ENCODE peak calls at places on chromosomes 7 and 10, in ten cellular contexts. K is NB4, H is transverse colon, L is adrenal gland, U is erythroblast, P is HepG2, R is right lobe of liver, Q is uterus, M is IMR-90, C is esophagus muscularis mucosa. A is an unnamed sample.

GRCh38 chr7:16741676-16742075 is 11.9 kb upstream of the TSPAN13 start:
- DNase-seq in K (no peak), H (no peak), L (no peak), U (peak), P (no peak), R (no peak), Q (no peak), M (no peak), C (no peak), A (no peak)

GRCh38 chr7:64618785-64619456 is 47.0 kb upstream of the ZNF107 start:
- DNase-seq in K (peak), H (no peak), L (no peak), U (peak), P (peak), R (no peak), Q (no peak), M (peak), C (no peak), A (no peak)

GRCh38 chr10:97117372-97117771 is 68.4 kb downstream of the SLIT1 start:
- DNase-seq in K (peak), H (no peak), L (no peak), U (peak), P (no peak), R (no peak), Q (no peak), M (no peak), C (no peak), A (no peak)

GRCh38 chr7:75663302-75663907 is 75.3 kb downstream of the HIP1 start:
- DNase-seq in K (no peak), H (no peak), L (no peak), U (peak), P (no peak), R (peak), Q (no peak), M (no peak), C (no peak), A (no peak)

GRCh38 chr7:102303669-102304422 is 17.2 kb downstream of the SH2B2 start:
- DNase-seq in K (peak), H (no peak), L (no peak), U (no peak), P (no peak), R (no peak), Q (no peak), M (no peak), C (no peak), A (no peak)

GRCh38 chr7:73423519-73424485 is 9.8 kb upstream of the FZD9 start:
- DNase-seq in K (no peak), H (no peak), L (no peak), U (no peak), P (peak), R (no peak), Q (no peak), M (peak), C (no peak), A (no peak)

GRCh38 chr10:76942556-76943416 is 694.8 kb downstream of the KCNMA1 start:
- DNase-seq in K (no peak), H (no peak), L (no peak), U (no peak), P (no peak), R (no peak), Q (no peak), M (peak), C (no peak), A (no peak)

GRCh38 chr7:132255084-132255483 is 321.2 kb downstream of the PLXNA4 start:
- DNase-seq in K (no peak), H (no peak), L (no peak), U (no peak), P (no peak), R (no peak), Q (no peak), M (no peak), C (no peak), A (no peak)

GRCh38 chr7:68619476-68619875 is 978.8 kb upstream of the AUTS2 start:
- DNase-seq in K (no peak), H (no peak), L (no peak), U (no peak), P (no peak), R (no peak), Q (no peak), M (no peak), C (peak), A (no peak)

GRCh38 chr10:112223725-112224124 is 40.2 kb upstream of the GPAM start:
- DNase-seq in K (no peak), H (no peak), L (no peak), U (no peak), P (peak), R (peak), Q (no peak), M (no peak), C (no peak), A (no peak)

GRCh38 chr10:34593955-34594354 is 221.1 kb downstream of the PARD3 start:
- DNase-seq in K (no peak), H (no peak), L (no peak), U (no peak), P (no peak), R (no peak), Q (no peak), M (no peak), C (no peak), A (no peak)

GRCh38 chr10:106551501-106551900 is 613.0 kb downstream of the SORCS1 start:
- DNase-seq in K (no peak), H (no peak), L (no peak), U (no peak), P (no peak), R (no peak), Q (no peak), M (no peak), C (no peak), A (no peak)

GRCh38 chr10:123614888-123615287 is 51.3 kb upstream of the GPR26 start:
- DNase-seq in K (peak), H (peak), L (peak), U (peak), P (peak), R (peak), Q (peak), M (peak), C (peak), A (peak)

GRCh38 chr7:111091623-111092370 is 870 bp downstream of the LRRN3 start:
- DNase-seq in K (no peak), H (no peak), L (no peak), U (no peak), P (no peak), R (no peak), Q (no peak), M (no peak), C (no peak), A (no peak)

GRCh38 chr7:42931447-42931833 is 534 bp downstream of the PSMA2 start:
- DNase-seq in K (peak), H (no peak), L (no peak), U (peak), P (no peak), R (no peak), Q (no peak), M (peak), C (no peak), A (no peak)

GRCh38 chr7:101998904-101999236 is 181.4 kb downstream of the CUX1 start:
- DNase-seq in K (no peak), H (no peak), L (no peak), U (no peak), P (no peak), R (no peak), Q (no peak), M (no peak), C (no peak), A (no peak)

GRCh38 chr7:76062254-76062653 is 14.3 kb downstream of the MDH2 start:
- DNase-seq in K (no peak), H (no peak), L (no peak), U (no peak), P (no peak), R (no peak), Q (no peak), M (no peak), C (no peak), A (no peak)

GRCh38 chr7:28349637-28350036 is 62.7 kb upstream of the CREB5 start:
- DNase-seq in K (no peak), H (no peak), L (no peak), U (no peak), P (peak), R (no peak), Q (no peak), M (peak), C (no peak), A (no peak)

GRCh38 chr10:96089670-96090462 is 40.2 kb upstream of the ZNF518A start:
- DNase-seq in K (peak), H (peak), L (peak), U (peak), P (peak), R (peak), Q (peak), M (peak), C (peak), A (peak)

GRCh38 chr10:33032354-33033254 is 74.6 kb upstream of the ITGB1 start:
- DNase-seq in K (no peak), H (no peak), L (no peak), U (no peak), P (peak), R (no peak), Q (no peak), M (peak), C (peak), A (no peak)

GRCh38 chr10:7388602-7389001 is 22.2 kb downstream of the SFMBT2 start:
- DNase-seq in K (no peak), H (no peak), L (no peak), U (no peak), P (no peak), R (no peak), Q (no peak), M (no peak), C (no peak), A (no peak)

GRCh38 chr7:136528329-136528728 is 340.1 kb upstream of the CHRM2 start:
- DNase-seq in K (peak), H (no peak), L (no peak), U (no peak), P (no peak), R (no peak), Q (no peak), M (peak), C (no peak), A (no peak)

GRCh38 chr7:102891693-102892261 is 21.0 kb upstream of the LRRC17 start:
- DNase-seq in K (peak), H (peak), L (peak), U (no peak), P (no peak), R (no peak), Q (peak), M (peak), C (no peak), A (peak)

GRCh38 chr7:131170440-131171105 is 157.1 kb upstream of the MKLN1 start:
- DNase-seq in K (no peak), H (no peak), L (no peak), U (no peak), P (no peak), R (no peak), Q (no peak), M (peak), C (no peak), A (no peak)

GRCh38 chr7:94028768-94029167 is 24.6 kb upstream of the BET1 start:
- DNase-seq in K (peak), H (no peak), L (no peak), U (no peak), P (no peak), R (no peak), Q (no peak), M (peak), C (no peak), A (no peak)

GRCh38 chr7:104017001-104017400 is 27.5 kb upstream of the RELN start:
- DNase-seq in K (peak), H (no peak), L (no peak), U (no peak), P (no peak), R (no peak), Q (no peak), M (no peak), C (no peak), A (no peak)

GRCh38 chr7:157482517-157483120 is 145.8 kb downstream of the DNAJB6 start:
- DNase-seq in K (no peak), H (no peak), L (no peak), U (peak), P (no peak), R (no peak), Q (no peak), M (no peak), C (no peak), A (no peak)

GRCh38 chr7:39952378-39952777 is 2.3 kb downstream of the CDK13 start:
- DNase-seq in K (peak), H (no peak), L (no peak), U (peak), P (no peak), R (no peak), Q (no peak), M (peak), C (no peak), A (no peak)

GRCh38 chr7:44057849-44058758 is 7.3 kb downstream of the PGAM2 start:
- DNase-seq in K (no peak), H (peak), L (peak), U (no peak), P (no peak), R (no peak), Q (peak), M (no peak), C (no peak), A (peak)

GRCh38 chr7:84953294-84953693 is 233.6 kb downstream of the SEMA3D start:
- DNase-seq in K (no peak), H (no peak), L (no peak), U (no peak), P (no peak), R (no peak), Q (no peak), M (no peak), C (no peak), A (no peak)

GRCh38 chr10:59375990-59376389 is 13.6 kb upstream of the FAM13C start:
- DNase-seq in K (no peak), H (no peak), L (no peak), U (no peak), P (no peak), R (no peak), Q (no peak), M (no peak), C (no peak), A (no peak)

GRCh38 chr7:82194011-82194410 is 249.6 kb downstream of the CACNA2D1 start:
- DNase-seq in K (peak), H (no peak), L (peak), U (peak), P (no peak), R (no peak), Q (no peak), M (peak), C (no peak), A (no peak)

GRCh38 chr10:70418229-70418628 is 14.3 kb downstream of the EIF4EBP2 start:
- DNase-seq in K (no peak), H (no peak), L (peak), U (no peak), P (no peak), R (no peak), Q (no peak), M (peak), C (no peak), A (no peak)

GRCh38 chr7:22651036-22651435 is 76.0 kb upstream of the IL6 start:
- DNase-seq in K (no peak), H (no peak), L (no peak), U (no peak), P (no peak), R (no peak), Q (no peak), M (peak), C (no peak), A (no peak)

GRCh38 chr10:100007239-100008141 is 2.3 kb downstream of the DNMBP start:
- DNase-seq in K (no peak), H (no peak), L (no peak), U (no peak), P (no peak), R (no peak), Q (no peak), M (no peak), C (no peak), A (no peak)

GRCh38 chr10:100008142-100008522 is 1.6 kb downstream of the DNMBP start:
- DNase-seq in K (no peak), H (no peak), L (peak), U (peak), P (no peak), R (no peak), Q (no peak), M (peak), C (no peak), A (no peak)

GRCh38 chr10:100009283-100009792 is 409 bp downstream of the DNMBP start:
- DNase-seq in K (no peak), H (peak), L (peak), U (peak), P (peak), R (peak), Q (no peak), M (no peak), C (no peak), A (peak)

GRCh38 chr10:100008708-100009282 is 952 bp downstream of the DNMBP start:
- DNase-seq in K (no peak), H (no peak), L (no peak), U (no peak), P (no peak), R (no peak), Q (no peak), M (no peak), C (no peak), A (no peak)

GRCh38 chr10:100009793-100010676 is at the start of gene DNMBP:
- DNase-seq in K (peak), H (peak), L (peak), U (peak), P (peak), R (peak), Q (peak), M (peak), C (no peak), A (peak)
- TF ChIP-seq POLR2A in K (peak), H (no peak), L (peak), U (no peak), P (peak), R (peak), Q (peak), M (peak), C (no peak), A (peak)

GRCh38 chr7:120445276-120445675 is 172.3 kb downstream of the KCND2 start:
- DNase-seq in K (no peak), H (no peak), L (no peak), U (no peak), P (no peak), R (no peak), Q (no peak), M (no peak), C (no peak), A (no peak)
- TF ChIP-seq POLR2A in K (no peak), H (no peak), L (no peak), U (no peak), P (no peak), R (no peak), Q (no peak), M (no peak), C (no peak), A (no peak)

DNA sequence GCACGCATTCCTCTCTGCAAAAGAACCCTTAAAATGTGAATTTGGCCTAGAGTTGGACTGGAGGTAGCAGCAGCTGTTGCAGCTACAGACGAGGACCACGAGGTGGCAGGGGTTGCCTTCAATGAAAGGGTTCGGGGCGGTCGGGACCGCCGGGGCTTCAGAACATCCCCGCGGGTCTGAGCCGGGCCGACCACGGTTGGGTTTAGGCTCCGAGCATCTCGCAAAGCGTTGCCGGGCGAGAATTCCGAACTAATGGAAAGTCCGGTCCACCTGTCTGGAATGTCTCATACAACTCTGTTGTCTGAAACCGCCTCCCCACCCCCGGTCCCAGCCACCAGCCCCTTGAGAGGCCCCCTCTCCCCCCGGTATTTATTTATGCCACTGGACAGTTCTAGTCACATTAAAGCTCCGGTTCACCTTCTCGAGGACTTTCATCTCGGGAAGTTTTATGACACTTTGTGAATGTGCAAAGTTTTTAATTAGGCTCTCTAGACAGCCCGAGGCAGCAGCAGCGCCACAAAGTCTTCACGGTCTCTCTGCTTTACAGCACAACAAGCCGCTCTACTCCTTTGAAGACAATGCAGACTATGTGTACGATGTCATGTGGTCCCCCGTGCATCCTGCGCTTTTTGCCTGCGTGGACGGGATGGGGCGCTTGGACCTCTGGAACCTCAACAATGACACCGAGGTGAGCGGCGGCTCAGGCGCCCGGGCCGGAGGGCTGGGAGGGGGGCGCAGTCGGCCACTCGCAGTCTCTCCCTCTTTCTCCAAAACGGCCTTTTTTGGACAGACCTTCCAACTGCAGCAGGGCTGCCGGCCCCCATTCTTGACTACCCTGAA is 246.2 kb downstream of the SLC25A13 start:
- DNase-seq in K (peak), H (peak), L (peak), U (peak), P (peak), R (peak), Q (peak), M (peak), C (no peak), A (peak)
- TF ChIP-seq POLR2A in K (no peak), H (no peak), L (no peak), U (no peak), P (no peak), R (no peak), Q (no peak), M (peak), C (no peak), A (no peak)

GRCh38 chr10:88886557-88886956 is 6.5 kb downstream of the STAMBPL1 start:
- DNase-seq in K (peak), H (no peak), L (no peak), U (no peak), P (no peak), R (no peak), Q (no peak), M (no peak), C (no peak), A (no peak)
- TF ChIP-seq POLR2A in K (no peak), H (no peak), L (no peak), U (no peak), P (no peak), R (no peak), Q (no peak), M (no peak), C (no peak), A (no peak)

DNA sequence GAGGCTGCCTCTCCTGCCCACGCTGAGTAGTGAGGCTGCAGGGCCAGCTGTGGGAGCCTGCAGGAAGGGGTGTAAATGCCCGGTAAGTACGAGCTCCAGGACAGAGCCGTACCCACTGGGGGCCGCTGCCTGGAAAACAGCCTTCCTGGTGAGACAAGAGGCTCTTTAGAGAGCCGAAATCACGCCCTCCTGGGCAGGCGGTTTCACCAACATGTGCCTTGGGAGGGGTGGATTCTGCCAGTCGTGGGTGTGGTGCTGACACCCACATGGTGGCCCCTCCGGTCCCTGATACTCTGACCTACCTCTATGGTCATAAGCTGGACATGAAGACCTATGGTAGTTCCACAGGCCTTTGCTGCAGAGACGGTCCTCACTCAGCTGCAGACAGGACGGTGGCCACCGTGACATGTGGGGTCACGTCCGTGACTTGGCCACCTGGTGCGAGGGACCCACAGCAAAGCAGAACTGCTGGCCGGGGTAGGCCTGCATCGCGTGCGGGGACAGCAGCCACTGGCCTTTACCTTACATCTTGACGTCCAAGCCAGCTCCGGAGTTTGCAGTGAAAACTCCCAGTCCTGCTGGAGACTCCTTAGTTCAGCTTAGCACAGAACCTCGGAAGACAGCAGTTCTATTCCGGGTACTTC is 46.9 kb downstream of the PITRM1 start:
- DNase-seq in K (no peak), H (no peak), L (no peak), U (no peak), P (no peak), R (no peak), Q (no peak), M (no peak), C (no peak), A (no peak)
- TF ChIP-seq POLR2A in K (no peak), H (no peak), L (no peak), U (no peak), P (no peak), R (no peak), Q (no peak), M (no peak), C (no peak), A (no peak)

GRCh38 chr7:594212-594913 is 74.7 kb upstream of the PDGFA start:
- DNase-seq in K (no peak), H (no peak), L (no peak), U (no peak), P (no peak), R (no peak), Q (no peak), M (no peak), C (no peak), A (no peak)

GRCh38 chr7:593324-594115 is 73.9 kb upstream of the PDGFA start:
- DNase-seq in K (peak), H (no peak), L (no peak), U (no peak), P (no peak), R (no peak), Q (no peak), M (no peak), C (no peak), A (no peak)

GRCh38 chr7:589781-590575 is 70.3 kb upstream of the PDGFA start:
- DNase-seq in K (no peak), H (no peak), L (no peak), U (no peak), P (no peak), R (peak), Q (no peak), M (no peak), C (no peak), A (no peak)

GRCh38 chr7:590731-591551 is 71.3 kb upstream of the PDGFA start:
- DNase-seq in K (no peak), H (no peak), L (no peak), U (no peak), P (no peak), R (peak), Q (peak), M (no peak), C (no peak), A (no peak)

GRCh38 chr7:591856-592628 is 72.4 kb upstream of the PDGFA start:
- DNase-seq in K (no peak), H (no peak), L (no peak), U (no peak), P (no peak), R (no peak), Q (no peak), M (no peak), C (no peak), A (no peak)
- TF ChIP-seq POLR2A in K (no peak), H (no peak), L (no peak), U (no peak), P (no peak), R (no peak), Q (no peak), M (no peak), C (no peak), A (no peak)

GRCh38 chr10:102461187-102462054 is 10.1 kb upstream of the C10orf95 start:
- DNase-seq in K (peak), H (peak), L (peak), U (peak), P (peak), R (peak), Q (peak), M (peak), C (no peak), A (peak)
- TF ChIP-seq POLR2A in K (no peak), H (peak), L (peak), U (no peak), P (peak), R (peak), Q (peak), M (no peak), C (no peak), A (peak)